ENCODE peak calls at places on chromosomes 11 and 22, in seven cellular contexts. B is fibroblast of the aortic adventitia; R is T-helper 17 cell; C is fibroblast of the conjunctiva; D is T-helper 1 cell; L is SHP77; G is activated effector memory CD4-positive, alpha-beta T cell treated with anti-CD3 and anti-CD28 coated beads, Interleukin-2, amount 50 U/mL, for 16 hours. M is an unnamed sample.

GRCh38 chr11:119367661-119368120 is 13.8 kb downstream of the USP2 start:
- DNase-seq in C (peak), L (no peak), G (no peak), R (no peak), D (no peak), B (no peak), M (no peak)

GRCh38 chr11:66467034-66467659 is 442 bp downstream of the PELI3 start:
- DNase-seq in C (no peak), D (peak), L (peak), B (peak), G (no peak), R (peak), M (no peak)

GRCh38 chr11:74134661-74135515 is 35.9 kb downstream of the C2CD3 start:
- DNase-seq in D (no peak), B (no peak), C (peak), L (no peak), G (no peak), R (no peak), M (no peak)

GRCh38 chr11:47724041-47724729 is 9.0 kb upstream of the AGBL2 start:
- DNase-seq in R (no peak), L (no peak), D (no peak), G (no peak), C (peak), B (peak), M (peak)

GRCh38 chr22:49010086-49010863 is 817.4 kb downstream of the BRD1 start:
- DNase-seq in G (peak), B (no peak), C (no peak), L (no peak), R (no peak), D (no peak), M (no peak)

GRCh38 chr22:18111759-18112330 is 1.2 kb downstream of the TUBA8 start:
- DNase-seq in C (no peak), R (no peak), B (no peak), D (no peak), L (no peak), G (no peak), M (no peak)

GRCh38 chr22:38455530-38456271 is 702 bp upstream of the KCNJ4 start:
- DNase-seq in D (no peak), R (no peak), C (no peak), G (no peak), L (no peak), B (no peak), M (no peak)

GRCh38 chr11:121063728-121064127 is 37.3 kb upstream of the TECTA start:
- DNase-seq in L (no peak), D (no peak), R (no peak), B (no peak), C (no peak), G (no peak), M (no peak)

GRCh38 chr11:10317281-10317755 is 12.4 kb downstream of the ADM start:
- DNase-seq in G (no peak), D (no peak), L (no peak), C (no peak), B (no peak), R (no peak), M (no peak)

GRCh38 chr22:49203863-49204598 is 623.6 kb downstream of the BRD1 start:
- DNase-seq in B (no peak), D (no peak), C (no peak), R (no peak), L (no peak), G (peak), M (no peak)

GRCh38 chr22:36395922-36396321 is 8.2 kb upstream of the MYH9 start:
- DNase-seq in C (no peak), L (no peak), R (no peak), G (no peak), B (peak), D (no peak), M (no peak)

GRCh38 chr22:36486619-36487384 is 5.4 kb upstream of the TXN2 start:
- DNase-seq in C (peak), L (peak), G (peak), D (peak), B (peak), R (peak), M (no peak)

M was measured in NK-92 treated with Interleukin-12 subunit alpha and Interleukin-12 subunit beta, amount 100 ng/mL, for 24 hours.